ENCODE peak calls at places on chromosomes 3 and 15, in four cellular contexts. P is stomach, T is GM12878, X is HepG2. N is an unnamed sample.

GRCh38 chr3:10224794-10225660 is 23.2 kb upstream of the TATDN2 start:
- DNase-seq in P (peak; percentile 83), T (no peak), X (peak; percentile 99), N (peak; percentile 67)

GRCh38 chr15:68592054-68592453 is 13.3 kb downstream of the CORO2B start:
- DNase-seq in P (no peak), T (no peak), X (no peak), N (no peak)

GRCh38 chr3:4340411-4341335 is 37.5 kb downstream of the SETMAR start:
- DNase-seq in P (no peak), T (no peak), X (no peak), N (no peak)

GRCh38 chr3:40232626-40233025 is 76.9 kb upstream of the EIF1B start:
- DNase-seq in P (no peak), T (no peak), X (no peak), N (no peak)

GRCh38 chr3:175851541-175851940 is 992.4 kb downstream of the NAALADL2 start:
- DNase-seq in P (no peak), T (no peak), X (no peak), N (no peak)

GRCh38 chr15:49901867-49902775 is 216.9 kb downstream of the ATP8B4 start:
- DNase-seq in P (no peak), T (no peak), X (no peak), N (no peak)

GRCh38 chr3:171458857-171459129 is 1.4 kb downstream of the TNIK start:
- DNase-seq in P (no peak), T (no peak), X (no peak), N (no peak)

GRCh38 chr3:52452126-52452525 is 1.7 kb downstream of the TNNC1 start:
- DNase-seq in P (no peak), T (no peak), X (no peak), N (no peak)

GRCh38 chr15:58491151-58491473 is 59.3 kb downstream of the LIPC start:
- DNase-seq in P (no peak), T (no peak), X (no peak), N (peak; percentile 66)

GRCh38 chr3:50274371-50275104 is 4.3 kb upstream of the LSMEM2 start:
- DNase-seq in P (peak; percentile 83), T (no peak), X (peak; percentile 60), N (peak; percentile 76)

GRCh38 chr3:44272191-44272590 is 30.5 kb downstream of the TOPAZ1 start:
- DNase-seq in P (no peak), T (no peak), X (no peak), N (no peak)

GRCh38 chr3:83002869-83003445 is 1241.5 kb upstream of the GBE1 start:
- DNase-seq in P (no peak), T (no peak), X (no peak), N (no peak)

GRCh38 chr15:52208306-52208946 is 17.2 kb upstream of the GNB5 start:
- DNase-seq in P (peak; percentile 71), T (no peak), X (peak; percentile 76), N (no peak)

GRCh38 chr3:41418961-41419691 is 219.8 kb downstream of the CTNNB1 start:
- DNase-seq in P (no peak), T (no peak), X (peak; percentile 15), N (no peak)

GRCh38 chr3:54530091-54530490 is 397.8 kb downstream of the LRTM1 start:
- DNase-seq in P (no peak), T (no peak), X (no peak), N (no peak)

GRCh38 chr3:106829206-106829605 is 548.0 kb upstream of the CCDC54 start:
- DNase-seq in P (no peak), T (no peak), X (no peak), N (no peak)

GRCh38 chr3:111315911-111316310 is 226.1 kb upstream of the CD96 start:
- DNase-seq in P (no peak), T (no peak), X (no peak), N (no peak)

GRCh38 chr3:172315401-172316091 is 132.7 kb downstream of the GHSR start:
- DNase-seq in P (no peak), T (no peak), X (no peak), N (no peak)

GRCh38 chr3:100226712-100227429 is 33.9 kb upstream of the TBC1D23 start:
- DNase-seq in P (no peak), T (no peak), X (no peak), N (no peak)

GRCh38 chr15:44593042-44593736 is 56.2 kb downstream of the EIF3J start:
- DNase-seq in P (no peak), T (no peak), X (no peak), N (no peak)

GRCh38 chr3:11803977-11804903 is 42.4 kb downstream of the TAMM41 start:
- DNase-seq in P (peak; percentile 42), T (no peak), X (peak; percentile 51), N (no peak)

GRCh38 chr3:64890466-64890865 is 202.7 kb upstream of the ADAMTS9 start:
- DNase-seq in P (no peak), T (no peak), X (no peak), N (no peak)

GRCh38 chr15:61524091-61524490 is 295.0 kb upstream of the RORA start:
- DNase-seq in P (no peak), T (no peak), X (no peak), N (no peak)
- TF ChIP-seq POLR2AphosphoS5 in P (no peak), T (no peak), X (no peak), N (no peak)

GRCh38 chr15:84647726-84648125 is 6.4 kb downstream of the WDR73 start:
- DNase-seq in P (no peak), T (no peak), X (no peak), N (no peak)

GRCh38 chr15:84645997-84646396 is 8.1 kb downstream of the WDR73 start:
- DNase-seq in P (no peak), T (no peak), X (no peak), N (no peak)

GRCh38 chr15:84645496-84645895 is 8.6 kb downstream of the WDR73 start:
- DNase-seq in P (no peak), T (no peak), X (no peak), N (no peak)

GRCh38 chr15:84648539-84648938 is 5.5 kb downstream of the WDR73 start:
- DNase-seq in P (no peak), T (no peak), X (no peak), N (no peak)

GRCh38 chr15:84643838-84644237 is 10.2 kb downstream of the WDR73 start:
- DNase-seq in P (no peak), T (no peak), X (no peak), N (no peak)
- TF ChIP-seq POLR2AphosphoS5 in P (no peak), T (no peak), X (no peak), N (no peak)

DNA sequence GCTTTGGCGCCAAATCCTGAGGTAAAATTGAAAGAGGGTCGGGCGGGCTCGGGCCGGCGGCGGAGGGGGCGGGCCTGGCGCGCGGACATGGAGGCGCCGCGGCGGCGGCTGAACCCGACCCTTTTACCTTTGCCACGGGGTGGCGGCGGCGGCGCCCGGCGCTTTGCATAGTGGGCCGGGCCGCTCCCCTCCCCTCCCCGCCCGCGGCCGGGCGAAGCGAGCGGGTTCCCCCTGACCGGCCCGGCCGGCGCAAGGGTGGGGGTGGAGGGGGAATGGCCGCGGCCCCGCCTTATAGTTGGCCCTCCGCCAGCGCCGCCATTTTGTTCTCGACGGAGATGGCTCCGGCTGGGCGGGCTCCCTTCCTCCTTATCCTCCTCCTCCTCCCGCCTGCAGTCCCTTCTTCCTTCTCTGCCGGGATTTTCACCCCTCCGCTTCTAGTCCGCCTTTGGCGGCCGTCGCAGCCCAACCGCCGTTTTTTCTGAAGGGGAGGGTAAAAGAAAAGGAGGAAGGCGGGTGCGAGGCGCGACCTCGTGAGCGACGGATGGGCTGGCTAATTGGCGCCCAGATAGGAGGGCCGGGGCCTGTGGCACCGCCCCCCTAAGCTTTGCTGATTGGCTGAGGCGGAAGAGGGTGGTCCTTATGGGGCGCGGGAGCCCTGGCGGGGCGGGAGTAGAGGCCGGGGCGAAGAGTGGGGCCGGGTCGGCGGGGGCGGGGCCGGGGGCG is 664 bp downstream of the NR2C2 start:
- DNase-seq in P (peak; percentile 97), T (peak; percentile 73), X (peak; percentile 89), N (peak; percentile 96)
- TF ChIP-seq POLR2AphosphoS5 in P (peak; percentile 51), T (peak; percentile 68), X (peak; percentile 61), N (peak; percentile 93)

GRCh38 chr3:123661973-123662372 is 77.1 kb upstream of the HACD2 start:
- DNase-seq in P (no peak), T (no peak), X (no peak), N (no peak)
- TF ChIP-seq POLR2AphosphoS5 in P (no peak), T (no peak), X (no peak), N (no peak)

DNA sequence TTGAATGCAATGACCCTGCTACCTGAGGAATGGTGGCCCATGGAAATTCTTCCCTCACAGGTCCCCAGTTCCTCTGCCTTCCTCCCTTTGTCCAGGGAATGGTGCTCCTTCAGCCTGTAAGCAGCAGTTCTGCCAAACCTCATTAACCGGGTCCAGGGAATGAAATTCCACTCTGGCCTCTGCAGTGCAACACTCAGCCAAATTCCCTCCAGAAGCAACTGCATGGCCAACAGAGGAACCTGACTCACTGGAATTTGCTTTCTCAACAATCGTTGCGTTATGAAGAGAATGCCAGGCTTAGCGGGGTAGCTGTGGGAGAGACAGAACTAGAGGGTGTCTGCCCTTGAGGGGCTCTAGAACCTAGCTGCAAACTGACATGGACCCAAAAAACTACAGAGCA is 449.4 kb upstream of the PROK2 start:
- DNase-seq in P (no peak), T (no peak), X (no peak), N (no peak)
- TF ChIP-seq POLR2AphosphoS5 in P (peak; percentile 38), T (no peak), X (no peak), N (peak; percentile 23)

GRCh38 chr3:56801597-56802410 is at the start of gene ARHGEF3:
- DNase-seq in P (peak; percentile 88), T (no peak), X (peak; percentile 76), N (peak; percentile 75)
- TF ChIP-seq POLR2AphosphoS5 in P (peak; percentile 90), T (peak; percentile 37), X (peak; percentile 46), N (peak; percentile 50)

GRCh38 chr15:48028712-48029111 is 92.1 kb upstream of the SLC24A5 start:
- DNase-seq in P (no peak), T (no peak), X (no peak), N (no peak)
- TF ChIP-seq POLR2AphosphoS5 in P (no peak), T (no peak), X (no peak), N (no peak)

GRCh38 chr3:9183011-9183410 is 66.4 kb downstream of the SRGAP3 start:
- DNase-seq in P (no peak), T (no peak), X (no peak), N (no peak)

GRCh38 chr3:9183811-9184463 is 65.5 kb downstream of the SRGAP3 start:
- DNase-seq in P (no peak), T (no peak), X (no peak), N (no peak)

GRCh38 chr3:9180764-9181117 is 68.7 kb downstream of the SRGAP3 start:
- DNase-seq in P (no peak), T (no peak), X (no peak), N (no peak)

GRCh38 chr3:9178697-9179096 is 70.7 kb downstream of the SRGAP3 start:
- DNase-seq in P (no peak), T (no peak), X (no peak), N (no peak)

GRCh38 chr3:9179826-9180763 is 69.4 kb downstream of the SRGAP3 start:
- DNase-seq in P (no peak), T (peak; percentile 35), X (no peak), N (no peak)
- TF ChIP-seq POLR2AphosphoS5 in P (no peak), T (no peak), X (no peak), N (no peak)

GRCh38 chr3:150149651-150150051 is 179.0 kb upstream of the PFN2 start:
- DNase-seq in P (no peak), T (no peak), X (no peak), N (no peak)
- TF ChIP-seq POLR2AphosphoS5 in P (no peak), T (no peak), X (no peak), N (no peak)

N was measured in breast epithelium.